ENCODE peak calls at places on chromosomes 11 and 22, in eight cellular contexts. D is HT-29; I is choroid plexus epithelial cell; U is stimulated activated CD8-positive, alpha-beta memory T cell treated with anti-CD3 and anti-CD28 coated beads, Interleukin-15, amount 100 ng/mL, for 4 hours; O is naive thymus-derived CD8-positive, alpha-beta T cell; T is HFFc6; M is stimulated activated CD4-positive, alpha-beta T cell treated with anti-CD3 and anti-CD28 coated beads, Interleukin-12 subunit alpha, Interleukin-12 subunit beta, amount 100 ng/mL, for 24 hours; Z is SJSA1. B is an unnamed sample.

GRCh38 chr11:64665381-64665780 is 57.6 kb downstream of the NRXN2 start:
- DNase-seq in D (no peak), T (no peak), I (no peak), O (no peak), U (no peak), Z (no peak), M (no peak), B (no peak)

GRCh38 chr11:102495161-102496042 is 35.1 kb downstream of the MMP7 start:
- DNase-seq in I (peak; percentile 95), D (peak; percentile 98), M (no peak), T (peak; percentile 78), U (no peak), O (peak; percentile 70), Z (peak; percentile 62), B (peak; percentile 71)

GRCh38 chr11:87215236-87215635 is 177.5 kb downstream of the TMEM135 start:
- DNase-seq in D (no peak), U (no peak), T (no peak), Z (no peak), O (no peak), I (no peak), M (no peak), B (no peak)

GRCh38 chr11:76120513-76121081 is 85.7 kb downstream of the WNT11 start:
- DNase-seq in I (peak; percentile 71), Z (no peak), T (no peak), M (no peak), D (no peak), U (no peak), O (no peak), B (no peak)

GRCh38 chr11:29452131-29452530 is 564.7 kb downstream of the KCNA4 start:
- DNase-seq in T (peak; percentile 12), U (no peak), I (peak; percentile 46), D (no peak), Z (no peak), O (no peak), M (no peak), B (peak; percentile 65)

GRCh38 chr22:30694171-30694637 is 470 bp upstream of the OSBP2 start:
- DNase-seq in I (no peak), Z (no peak), T (no peak), M (peak; percentile 45), O (peak; percentile 48), U (peak; percentile 17), D (peak; percentile 64), B (no peak)

GRCh38 chr11:43835104-43835503 is 45.5 kb upstream of the ALKBH3 start:
- DNase-seq in M (no peak), D (no peak), Z (no peak), I (peak; percentile 70), U (no peak), T (no peak), O (no peak), B (no peak)

GRCh38 chr22:30028731-30029130 is 51.5 kb upstream of the HORMAD2 start:
- DNase-seq in O (no peak), U (no peak), D (no peak), M (no peak), Z (no peak), T (no peak), I (no peak), B (no peak)

GRCh38 chr11:19978668-19979518 is 181.4 kb downstream of the DBX1 start:
- DNase-seq in O (no peak), U (no peak), I (peak; percentile 93), T (peak; percentile 66), M (no peak), D (peak; percentile 8), Z (peak; percentile 68), B (peak; percentile 46)

GRCh38 chr11:72391638-72392423 is 42.5 kb downstream of the CLPB start:
- DNase-seq in M (no peak), D (no peak), I (no peak), Z (no peak), O (no peak), U (no peak), T (no peak), B (no peak)

GRCh38 chr11:365831-366230 is 3.5 kb upstream of the B4GALNT4 start:
- DNase-seq in T (no peak), Z (no peak), U (no peak), O (no peak), D (no peak), I (no peak), M (no peak), B (no peak)

GRCh38 chr11:64239662-64240466 is 1.0 kb upstream of the FKBP2 start:
- DNase-seq in U (no peak), M (no peak), I (no peak), Z (no peak), T (no peak), O (no peak), D (no peak), B (no peak)

GRCh38 chr11:131430466-131431176 is 60.2 kb downstream of the NTM start:
- DNase-seq in M (no peak), Z (no peak), U (no peak), T (no peak), I (no peak), D (no peak), O (no peak), B (no peak)

GRCh38 chr22:33684059-33684458 is 236.2 kb downstream of the LARGE1 start:
- DNase-seq in O (no peak), T (no peak), U (no peak), Z (no peak), D (no peak), M (no peak), I (no peak), B (no peak)

GRCh38 chr22:45911601-45912271 is 65.2 kb downstream of the WNT7B start:
- DNase-seq in U (no peak), O (no peak), D (peak; percentile 81), I (peak; percentile 26), Z (no peak), M (no peak), T (no peak), B (no peak)

GRCh38 chr11:93591247-93591898 is 48.2 kb upstream of the SMCO4 start:
- DNase-seq in M (no peak), O (no peak), I (peak; percentile 92), U (no peak), D (no peak), Z (no peak), T (no peak), B (peak; percentile 43)

GRCh38 chr11:68140496-68141246 is 19.5 kb upstream of the CHKA start:
- DNase-seq in I (no peak), U (no peak), D (no peak), O (no peak), Z (no peak), T (no peak), M (no peak), B (no peak)

GRCh38 chr22:19902245-19902699 is 39.3 kb upstream of the COMT start:
- DNase-seq in T (no peak), U (no peak), D (no peak), I (no peak), O (no peak), Z (no peak), M (no peak), B (no peak)

GRCh38 chr11:32060063-32060462 is 30.8 kb upstream of the RCN1 start:
- DNase-seq in I (no peak), U (no peak), M (no peak), O (no peak), D (no peak), Z (no peak), T (no peak), B (no peak)

GRCh38 chr11:73299751-73300150 is 8.3 kb upstream of the ARHGEF17 start:
- DNase-seq in D (no peak), O (no peak), T (no peak), Z (no peak), M (no peak), I (no peak), U (no peak), B (no peak)